ENCODE peak calls at places on chromosomes 12 and 14, in eight cellular contexts. H, A, N, D, C, M, B and T are unnamed samples.

GRCh38 chr14:98932436-98933325 is 339.3 kb downstream of the BCL11B start:
- DNase-seq in C (no peak), B (no peak), D (no peak), N (no peak), M (no peak), A (no peak), H (no peak), T (no peak)

GRCh38 chr12:91633734-91634357 is 451.2 kb upstream of the DCN start:
- DNase-seq in M (no peak), A (no peak), D (no peak), C (peak; percentile 71), N (no peak), B (no peak), H (no peak), T (no peak)

GRCh38 chr14:57692671-57693070 is 173.2 kb downstream of the SLC35F4 start:
- DNase-seq in B (peak; percentile 18), H (no peak), A (peak; percentile 65), C (no peak), D (no peak), M (peak; percentile 34), N (peak; percentile 58), T (no peak)

GRCh38 chr12:104304261-104305004 is 894 bp downstream of the EID3 start:
- DNase-seq in M (no peak), B (no peak), N (no peak), H (no peak), C (no peak), D (no peak), A (no peak), T (no peak)

GRCh38 chr12:110224379-110225304 is 56.4 kb upstream of the ATP2A2 start:
- DNase-seq in A (peak; percentile 88), B (peak; percentile 31), C (no peak), N (peak; percentile 85), D (no peak), M (peak; percentile 89), H (no peak), T (no peak)

GRCh38 chr14:31059152-31059924 is 33.2 kb upstream of the STRN3 start:
- DNase-seq in B (peak; percentile 28), C (no peak), M (peak; percentile 87), D (no peak), N (peak; percentile 70), A (peak; percentile 15), H (no peak), T (no peak)

GRCh38 chr14:61536661-61537566 is 158.4 kb upstream of the HIF1A start:
- DNase-seq in B (no peak), M (no peak), D (no peak), H (no peak), C (no peak), N (no peak), A (peak; percentile 44), T (no peak)

GRCh38 chr12:1044697-1045096 is 53.7 kb downstream of the ERC1 start:
- DNase-seq in H (no peak), N (peak; percentile 8), M (peak; percentile 53), C (no peak), D (no peak), A (no peak), B (no peak), T (no peak)

GRCh38 chr12:131896080-131896810 is 1.8 kb downstream of the ULK1 start:
- DNase-seq in H (peak; percentile 90), D (peak; percentile 87), M (peak; percentile 89), N (peak; percentile 64), A (peak; percentile 94), C (peak; percentile 97), B (peak; percentile 95), T (peak; percentile 86)

GRCh38 chr14:99349721-99350495 is 77.9 kb upstream of the BCL11B start:
- DNase-seq in M (no peak), D (no peak), H (no peak), C (no peak), A (no peak), N (no peak), B (no peak), T (no peak)

GRCh38 chr12:62934799-62935674 is at the start of gene PPM1H:
- DNase-seq in N (no peak), C (peak; percentile 95), D (peak; percentile 97), M (peak; percentile 11), A (peak; percentile 86), B (peak; percentile 81), H (peak; percentile 88), T (peak; percentile 88)

GRCh38 chr14:23449314-23449713 is 13.9 kb upstream of the MYH7 start:
- DNase-seq in H (no peak), C (no peak), D (no peak), B (no peak), A (no peak), M (no peak), N (no peak), T (peak; percentile 43)

GRCh38 chr14:30211326-30211725 is 283.7 kb upstream of the PRKD1 start:
- DNase-seq in D (no peak), B (no peak), N (no peak), H (no peak), C (no peak), A (no peak), M (peak; percentile 34), T (no peak)

GRCh38 chr12:48390026-48390425 is 39.3 kb upstream of the ZNF641 start:
- DNase-seq in C (no peak), D (no peak), A (no peak), B (no peak), N (no peak), H (no peak), M (no peak), T (no peak)

GRCh38 chr14:59852350-59852749 is 18.2 kb downstream of the RTN1 start:
- DNase-seq in A (no peak), N (no peak), H (no peak), B (no peak), D (no peak), C (no peak), M (no peak), T (no peak)

GRCh38 chr12:21451529-21451928 is 14.1 kb downstream of the PYROXD1 start:
- DNase-seq in D (no peak), M (peak; percentile 56), B (no peak), A (no peak), C (no peak), H (no peak), N (peak; percentile 0), T (no peak)
- TF ChIP-seq CTCF in D (no peak), M (peak; percentile 43), B (no peak), A (peak; percentile 28), C (no peak), H (peak; percentile 33), N (no peak), T (peak; percentile 43)

GRCh38 chr12:108689314-108690190 is 41.8 kb downstream of the CORO1C start:
- DNase-seq in H (no peak), C (no peak), D (no peak), B (peak; percentile 34), M (peak; percentile 55), A (peak; percentile 70), N (no peak), T (no peak)
- TF ChIP-seq CTCF in H (peak; percentile 59), C (no peak), D (no peak), B (no peak), M (peak; percentile 16), A (no peak), N (no peak), T (no peak)

GRCh38 chr12:3120701-3121100 is 43.5 kb downstream of the TSPAN9 start:
- DNase-seq in C (no peak), H (no peak), A (no peak), N (no peak), B (no peak), M (no peak), D (no peak), T (no peak)

GRCh38 chr12:3123729-3124128 is 46.5 kb downstream of the TSPAN9 start:
- DNase-seq in D (no peak), H (no peak), A (no peak), N (no peak), C (no peak), M (no peak), B (no peak), T (no peak)

GRCh38 chr12:3124917-3125316 is 47.7 kb downstream of the TSPAN9 start:
- DNase-seq in B (no peak), N (no peak), D (no peak), H (no peak), A (no peak), C (no peak), M (no peak), T (no peak)

GRCh38 chr12:3125674-3126073 is 48.5 kb downstream of the TSPAN9 start:
- DNase-seq in D (no peak), M (no peak), H (no peak), C (no peak), A (no peak), B (no peak), N (no peak), T (no peak)

GRCh38 chr12:3122841-3123678 is 45.9 kb downstream of the TSPAN9 start:
- DNase-seq in D (peak; percentile 13), H (no peak), N (peak; percentile 50), M (peak; percentile 75), B (no peak), C (no peak), A (no peak), T (no peak)
- TF ChIP-seq CTCF in D (no peak), H (no peak), N (peak; percentile 40), M (peak; percentile 21), B (no peak), C (no peak), A (no peak), T (no peak)

GRCh38 chr14:63855272-63855671 is 2.5 kb downstream of the SYNE2 start:
- DNase-seq in M (no peak), N (no peak), H (no peak), B (no peak), C (no peak), A (no peak), D (no peak), T (no peak)

GRCh38 chr14:63853831-63854293 is 1.1 kb downstream of the SYNE2 start:
- DNase-seq in H (no peak), D (peak; percentile 30), N (no peak), B (peak; percentile 74), M (peak; percentile 52), C (peak; percentile 75), A (peak; percentile 60), T (peak; percentile 72)

GRCh38 chr14:63854330-63854729 is 1.5 kb downstream of the SYNE2 start:
- DNase-seq in A (no peak), N (no peak), B (no peak), H (no peak), C (no peak), M (no peak), D (no peak), T (no peak)

GRCh38 chr14:63852271-63852816 is 460 bp upstream of the SYNE2 start:
- DNase-seq in C (no peak), D (no peak), N (no peak), H (no peak), B (no peak), M (peak; percentile 20), A (peak; percentile 29), T (no peak)

DNA sequence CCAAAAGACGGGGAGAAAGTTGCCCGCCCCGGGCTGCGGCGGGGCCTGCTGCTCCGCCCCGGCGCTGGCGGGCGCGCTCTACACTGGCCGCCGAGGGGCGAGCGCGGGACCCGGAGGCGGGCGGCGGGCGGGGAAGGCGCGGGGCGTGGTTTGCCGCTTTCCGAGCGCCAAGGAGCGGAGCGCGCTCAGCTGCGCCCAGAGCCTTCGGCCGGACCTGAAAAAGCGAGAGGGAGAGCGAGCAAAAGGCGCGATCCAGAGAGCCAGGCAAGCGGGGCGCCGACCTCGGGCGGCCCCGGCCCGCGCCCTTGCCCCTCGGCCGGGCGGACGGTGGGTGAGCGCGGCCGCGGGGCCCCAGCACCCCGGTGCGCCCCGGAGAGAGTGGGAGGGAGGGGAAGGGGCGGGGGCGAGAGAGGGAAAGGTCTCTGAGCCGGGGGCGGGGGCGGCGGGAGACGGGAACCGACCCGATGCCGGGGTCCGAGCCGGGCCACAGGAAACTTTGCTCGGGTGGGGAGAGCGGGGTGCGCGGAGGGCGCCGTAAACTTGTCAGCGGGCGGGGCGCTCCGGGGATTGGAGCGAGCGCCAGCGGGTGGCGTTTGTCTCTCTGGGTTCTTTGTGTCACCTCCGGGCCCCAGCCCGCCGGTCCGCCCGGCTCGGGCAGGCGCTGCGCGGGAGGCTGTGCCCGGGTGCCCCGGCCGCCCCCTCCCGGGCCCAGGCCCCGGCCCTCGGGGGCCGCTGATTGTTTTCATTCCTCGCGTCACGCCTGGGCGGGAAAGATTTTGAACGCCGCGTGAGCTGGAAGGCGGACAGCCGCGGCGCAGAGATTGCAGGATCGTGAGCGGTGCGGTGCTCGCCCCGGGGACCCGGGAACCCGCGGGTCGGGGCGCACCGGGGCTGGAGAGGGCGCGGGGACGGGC is at the start of gene SYNE2:
- DNase-seq in A (peak; percentile 75), H (peak; percentile 53), D (peak; percentile 89), N (peak; percentile 53), C (peak; percentile 92), M (peak; percentile 65), B (peak; percentile 85), T (peak; percentile 89)
- TF ChIP-seq CTCF in A (peak; percentile 12), H (peak; percentile 29), D (no peak), N (no peak), C (peak; percentile 20), M (peak; percentile 32), B (peak; percentile 40), T (peak; percentile 48)